ENCODE peak calls at places on chromosomes 4 and X, in ten cellular contexts. Z is glutamatergic neuron; P is EL; O is stimulated activated naive CD8-positive, alpha-beta T cell treated with anti-CD3 and anti-CD28 coated beads, Interleukin-15, amount 100 ng/mL, for 72 hours; N is stimulated activated CD4-positive, alpha-beta T cell treated with anti-CD3 and anti-CD28 coated beads, Interleukin-4, amount 100 ng/mL, for 48 hours; Q is stimulated activated CD8-positive, alpha-beta memory T cell treated with anti-CD3 and anti-CD28 coated beads, Interleukin-15, amount 100 ng/mL, for 1 hour; E is NAMALWA; X is EH; K is CD8-positive, alpha-beta memory T cell; R is activated effector memory CD4-positive, alpha-beta T cell treated with Interleukin-2 at 50 U/mL for 16 hours. B is an unnamed sample.

GRCh38 chr4:113645771-113646455 is 115.6 kb downstream of the CAMK2D start:
- DNase-seq in Z (no peak), P (peak; percentile 75), O (no peak), N (no peak), Q (no peak), E (no peak), X (peak; percentile 79), K (no peak), R (no peak), B (peak; percentile 68)

GRCh38 chr4:74623041-74623440 is 171.3 kb downstream of the BTC start:
- DNase-seq in Z (no peak), P (peak; percentile 23), O (no peak), N (no peak), Q (no peak), E (peak; percentile 65), X (peak; percentile 36), K (no peak), R (no peak), B (peak; percentile 52)

GRCh38 chrX:19739683-19740082 is 147.7 kb downstream of the SH3KBP1 start:
- DNase-seq in Z (peak; percentile 66), P (peak; percentile 71), O (no peak), N (peak; percentile 20), Q (no peak), E (peak; percentile 59), X (peak; percentile 80), K (peak; percentile 28), R (no peak), B (peak; percentile 61)

GRCh38 chr4:176945314-176945713 is 152.6 kb upstream of the VEGFC start:
- DNase-seq in Z (no peak), P (peak; percentile 34), O (no peak), N (no peak), Q (no peak), E (no peak), X (peak; percentile 70), K (no peak), R (no peak), B (no peak)

GRCh38 chrX:150869450-150869849 is 29.0 kb downstream of the CD99L2 start:
- DNase-seq in Z (no peak), P (no peak), O (no peak), N (no peak), Q (no peak), E (no peak), X (no peak), K (no peak), R (no peak), B (no peak)

GRCh38 chr4:179634862-179635261 is 2192.6 kb upstream of the AGA start:
- DNase-seq in Z (no peak), P (no peak), O (no peak), N (no peak), Q (no peak), E (no peak), X (no peak), K (no peak), R (no peak), B (no peak)

GRCh38 chr4:144646523-144647094 is 653 bp downstream of the HHIP start:
- DNase-seq in Z (peak; percentile 71), P (peak; percentile 37), O (peak; percentile 23), N (no peak), Q (no peak), E (no peak), X (peak; percentile 22), K (no peak), R (no peak), B (peak; percentile 30)

GRCh38 chr4:32394255-32394654 is 1674.1 kb downstream of the PCDH7 start:
- DNase-seq in Z (no peak), P (no peak), O (no peak), N (no peak), Q (no peak), E (no peak), X (no peak), K (no peak), R (no peak), B (no peak)

GRCh38 chrX:109797311-109797975 is 64.4 kb upstream of the ACSL4 start:
- DNase-seq in Z (no peak), P (peak; percentile 3), O (no peak), N (no peak), Q (no peak), E (no peak), X (peak; percentile 0), K (no peak), R (no peak), B (peak; percentile 8)

GRCh38 chrX:47218920-47219815 is 687 bp downstream of the CDK16 start:
- DNase-seq in Z (peak; percentile 67), P (peak; percentile 12), O (peak; percentile 27), N (peak; percentile 38), Q (no peak), E (peak; percentile 34), X (no peak), K (peak; percentile 18), R (peak; percentile 23), B (no peak)

GRCh38 chr4:42750831-42751230 is 93.9 kb upstream of the ATP8A1 start:
- DNase-seq in Z (no peak), P (no peak), O (no peak), N (no peak), Q (no peak), E (no peak), X (no peak), K (no peak), R (no peak), B (no peak)

GRCh38 chrX:84046403-84046984 is 141.5 kb downstream of the RPS6KA6 start:
- DNase-seq in Z (peak; percentile 14), P (peak; percentile 29), O (no peak), N (no peak), Q (no peak), E (peak; percentile 49), X (peak; percentile 45), K (no peak), R (no peak), B (peak; percentile 27)

GRCh38 chr4:105496899-105497298 is 23.0 kb upstream of the PPA2 start:
- DNase-seq in Z (no peak), P (no peak), O (no peak), N (no peak), Q (no peak), E (peak; percentile 28), X (no peak), K (no peak), R (no peak), B (no peak)

GRCh38 chr4:2304321-2304876 is 42.5 kb upstream of the MXD4 start:
- DNase-seq in Z (no peak), P (no peak), O (no peak), N (no peak), Q (no peak), E (no peak), X (no peak), K (no peak), R (no peak), B (no peak)

GRCh38 chr4:112206431-112206830 is 25.2 kb upstream of the AP1AR start:
- DNase-seq in Z (no peak), P (no peak), O (no peak), N (no peak), Q (no peak), E (no peak), X (no peak), K (no peak), R (no peak), B (no peak)

GRCh38 chr4:88953400-88953799 is 103.6 kb downstream of the FAM13A start:
- DNase-seq in Z (no peak), P (no peak), O (no peak), N (no peak), Q (no peak), E (peak; percentile 33), X (no peak), K (no peak), R (no peak), B (no peak)